ENCODE peak calls at places on chromosome 9, in four cellular contexts. One of them, this sample, is unnamed. For H3K9me3 and H3K27me3, the result is how much of the 10 kb centered on the place peaks cover.

GRCh38 chr9:114281421-114282103 is 41.3 kb upstream of the ORM1 start:
- DNase-seq in naive thymus-derived CD4-positive, alpha-beta T cell: no peak
- DNase-seq in PC-9: no peak
- DNase-seq in fibroblast of lung: peak
- DNase-seq in this sample: peak

GRCh38 chr9:78441822-78442431 is 145.0 kb downstream of the PSAT1 start:
- DNase-seq in fibroblast of lung: no peak
- DNase-seq in PC-9: no peak
- DNase-seq in naive thymus-derived CD4-positive, alpha-beta T cell: no peak
- DNase-seq in this sample: no peak

GRCh38 chr9:17775646-17776045 is 196.8 kb downstream of the SH3GL2 start:
- DNase-seq in fibroblast of lung: no peak
- DNase-seq in PC-9: no peak
- DNase-seq in naive thymus-derived CD4-positive, alpha-beta T cell: no peak
- DNase-seq in this sample: no peak

GRCh38 chr9:136722093-136722968 is 10.0 kb downstream of the DIPK1B start:
- DNase-seq in PC-9: no peak
- DNase-seq in fibroblast of lung: no peak
- DNase-seq in naive thymus-derived CD4-positive, alpha-beta T cell: no peak
- DNase-seq in this sample: no peak

GRCh38 chr9:95830768-95831167 is 44.7 kb upstream of the ERCC6L2 start:
- DNase-seq in naive thymus-derived CD4-positive, alpha-beta T cell: no peak
- DNase-seq in PC-9: no peak
- DNase-seq in fibroblast of lung: no peak
- DNase-seq in this sample: no peak

GRCh38 chr9:134218230-134218629 is 53.9 kb upstream of the RNU6ATAC start:
- DNase-seq in PC-9: no peak
- DNase-seq in fibroblast of lung: no peak
- DNase-seq in naive thymus-derived CD4-positive, alpha-beta T cell: no peak
- DNase-seq in this sample: no peak

GRCh38 chr9:113624721-113625120 is 161.2 kb downstream of the RGS3 start:
- DNase-seq in naive thymus-derived CD4-positive, alpha-beta T cell: no peak
- DNase-seq in fibroblast of lung: no peak
- DNase-seq in PC-9: no peak
- DNase-seq in this sample: no peak

GRCh38 chr9:123642291-123643278 is 286.6 kb downstream of the CRB2 start:
- DNase-seq in fibroblast of lung: peak
- DNase-seq in PC-9: no peak
- DNase-seq in naive thymus-derived CD4-positive, alpha-beta T cell: no peak
- DNase-seq in this sample: peak

GRCh38 chr9:116661037-116661954 is 25.8 kb upstream of the TRIM32 start:
- DNase-seq in naive thymus-derived CD4-positive, alpha-beta T cell: peak
- DNase-seq in PC-9: peak
- DNase-seq in fibroblast of lung: peak
- DNase-seq in this sample: peak

GRCh38 chr9:129553277-129553676 is 67.6 kb downstream of the C9orf50 start:
- DNase-seq in fibroblast of lung: no peak
- DNase-seq in PC-9: no peak
- DNase-seq in naive thymus-derived CD4-positive, alpha-beta T cell: no peak
- DNase-seq in this sample: peak

GRCh38 chr9:110130791-110131416 is 77.1 kb downstream of the C9orf152 start:
- DNase-seq in fibroblast of lung: no peak
- DNase-seq in naive thymus-derived CD4-positive, alpha-beta T cell: no peak
- DNase-seq in PC-9: peak
- DNase-seq in this sample: no peak

GRCh38 chr9:81411961-81412360 is 277.4 kb downstream of the TLE1 start:
- DNase-seq in naive thymus-derived CD4-positive, alpha-beta T cell: no peak
- DNase-seq in PC-9: no peak
- DNase-seq in fibroblast of lung: peak
- DNase-seq in this sample: no peak

GRCh38 chr9:133711428-133712220 is 26.5 kb downstream of the SARDH start:
- DNase-seq in naive thymus-derived CD4-positive, alpha-beta T cell: no peak
- DNase-seq in fibroblast of lung: peak
- DNase-seq in PC-9: no peak
- DNase-seq in this sample: peak

GRCh38 chr9:107390806-107391205 is 98.8 kb downstream of the KLF4 start:
- DNase-seq in naive thymus-derived CD4-positive, alpha-beta T cell: no peak
- DNase-seq in fibroblast of lung: no peak
- DNase-seq in PC-9: no peak
- DNase-seq in this sample: no peak

GRCh38 chr9:116223926-116224325 is 70.3 kb downstream of the PAPPA start:
- DNase-seq in fibroblast of lung: no peak
- DNase-seq in PC-9: no peak
- DNase-seq in naive thymus-derived CD4-positive, alpha-beta T cell: no peak
- DNase-seq in this sample: no peak

GRCh38 chr9:75063556-75064305 is 24.2 kb downstream of the NMRK1 start:
- DNase-seq in naive thymus-derived CD4-positive, alpha-beta T cell: no peak
- DNase-seq in PC-9: no peak
- DNase-seq in fibroblast of lung: peak
- DNase-seq in this sample: no peak

GRCh38 chr9:134658378-134658955 is 16.9 kb downstream of the COL5A1 start:
- DNase-seq in naive thymus-derived CD4-positive, alpha-beta T cell: no peak
- DNase-seq in fibroblast of lung: no peak
- DNase-seq in PC-9: no peak
- DNase-seq in this sample: peak

GRCh38 chr9:124693403-124693802 is 77.7 kb downstream of the NR6A1 start:
- DNase-seq in naive thymus-derived CD4-positive, alpha-beta T cell: no peak
- DNase-seq in fibroblast of lung: no peak
- DNase-seq in PC-9: no peak
- DNase-seq in this sample: no peak

DNA sequence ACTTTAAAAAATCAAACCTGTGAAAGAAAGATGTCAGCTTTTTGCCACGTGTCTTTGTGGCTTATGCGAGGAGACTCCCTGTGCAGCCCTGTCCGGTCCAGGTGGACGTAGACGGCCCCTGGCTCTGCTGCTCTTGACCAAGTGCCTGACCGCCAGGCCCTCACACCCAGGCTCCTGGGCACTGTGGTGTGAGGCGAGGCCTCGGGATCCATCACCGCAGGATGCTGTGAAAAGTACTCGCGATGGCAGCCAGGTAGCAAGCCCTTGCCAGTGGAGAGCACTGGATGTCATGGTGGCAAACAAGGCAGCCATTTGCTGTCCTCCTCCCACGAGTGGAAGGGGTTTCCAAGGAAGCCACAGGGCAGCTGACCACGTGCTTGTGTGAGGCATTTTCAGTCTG is 245.1 kb downstream of the CACNA1B start:
- DNase-seq in fibroblast of lung: no peak
- DNase-seq in naive thymus-derived CD4-positive, alpha-beta T cell: no peak
- DNase-seq in PC-9: no peak
- DNase-seq in this sample: no peak
- H3K9me3 ChIP-seq in fibroblast of lung: under half
- H3K9me3 ChIP-seq in naive thymus-derived CD4-positive, alpha-beta T cell: under half
- H3K9me3 ChIP-seq in PC-9: under half
- H3K9me3 ChIP-seq in this sample: under half

GRCh38 chr9:125761685-125762084 is 14.5 kb downstream of the PBX3 start:
- DNase-seq in PC-9: no peak
- DNase-seq in naive thymus-derived CD4-positive, alpha-beta T cell: no peak
- DNase-seq in fibroblast of lung: no peak
- DNase-seq in this sample: no peak

GRCh38 chr9:125759812-125760134 is 12.6 kb downstream of the PBX3 start:
- DNase-seq in PC-9: no peak
- DNase-seq in fibroblast of lung: no peak
- DNase-seq in naive thymus-derived CD4-positive, alpha-beta T cell: no peak
- DNase-seq in this sample: no peak

GRCh38 chr9:125757834-125758233 is 10.7 kb downstream of the PBX3 start:
- DNase-seq in fibroblast of lung: no peak
- DNase-seq in naive thymus-derived CD4-positive, alpha-beta T cell: no peak
- DNase-seq in PC-9: no peak
- DNase-seq in this sample: no peak

GRCh38 chr9:125760537-125760936 is 13.4 kb downstream of the PBX3 start:
- DNase-seq in naive thymus-derived CD4-positive, alpha-beta T cell: no peak
- DNase-seq in fibroblast of lung: no peak
- DNase-seq in PC-9: no peak
- DNase-seq in this sample: no peak

GRCh38 chr9:125758986-125759811 is 12.0 kb downstream of the PBX3 start:
- DNase-seq in fibroblast of lung: no peak
- DNase-seq in PC-9: no peak
- DNase-seq in naive thymus-derived CD4-positive, alpha-beta T cell: no peak
- DNase-seq in this sample: no peak
- H3K27ac ChIP-seq in fibroblast of lung: no peak
- H3K27ac ChIP-seq in PC-9: no peak
- H3K27ac ChIP-seq in naive thymus-derived CD4-positive, alpha-beta T cell: no peak
- H3K27ac ChIP-seq in this sample: no peak

DNA sequence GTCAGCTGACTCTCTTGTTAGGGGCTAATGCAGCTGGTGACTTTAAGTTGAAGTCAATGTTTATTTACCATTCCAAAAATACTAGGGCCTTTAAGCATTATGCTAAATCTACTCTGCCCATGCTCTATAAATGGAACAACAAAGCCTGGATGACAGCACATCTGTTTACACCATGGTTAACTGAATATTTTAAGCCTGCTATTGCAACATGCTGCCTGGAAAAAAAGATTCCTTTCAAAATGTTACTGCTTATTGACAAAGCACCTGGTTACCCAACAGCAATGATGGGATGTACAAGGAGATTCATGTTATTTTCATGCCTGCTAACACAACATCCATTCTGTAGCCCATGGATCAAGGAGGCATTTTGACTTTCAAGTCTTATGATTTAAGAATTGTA is 309.2 kb downstream of the NTRK2 start:
- DNase-seq in PC-9: no peak
- DNase-seq in naive thymus-derived CD4-positive, alpha-beta T cell: no peak
- DNase-seq in fibroblast of lung: no peak
- DNase-seq in this sample: no peak
- H3K27me3 ChIP-seq in PC-9: under half
- H3K27me3 ChIP-seq in naive thymus-derived CD4-positive, alpha-beta T cell: under half
- H3K27me3 ChIP-seq in fibroblast of lung: under half
- H3K27me3 ChIP-seq in this sample: under half

GRCh38 chr9:137757613-137758029 is 120.0 kb upstream of the CACNA1B start:
- DNase-seq in fibroblast of lung: peak
- DNase-seq in PC-9: no peak
- DNase-seq in naive thymus-derived CD4-positive, alpha-beta T cell: no peak
- DNase-seq in this sample: no peak

GRCh38 chr9:137758067-137758466 is 119.5 kb upstream of the CACNA1B start:
- DNase-seq in PC-9: no peak
- DNase-seq in naive thymus-derived CD4-positive, alpha-beta T cell: no peak
- DNase-seq in fibroblast of lung: no peak
- DNase-seq in this sample: no peak

GRCh38 chr9:137755261-137755927 is 122.2 kb upstream of the CACNA1B start:
- DNase-seq in naive thymus-derived CD4-positive, alpha-beta T cell: no peak
- DNase-seq in PC-9: no peak
- DNase-seq in fibroblast of lung: no peak
- DNase-seq in this sample: no peak

GRCh38 chr9:137756045-137756744 is 121.4 kb upstream of the CACNA1B start:
- DNase-seq in fibroblast of lung: peak
- DNase-seq in PC-9: no peak
- DNase-seq in naive thymus-derived CD4-positive, alpha-beta T cell: no peak
- DNase-seq in this sample: no peak

GRCh38 chr9:137757139-137757538 is 120.4 kb upstream of the CACNA1B start:
- DNase-seq in fibroblast of lung: peak
- DNase-seq in naive thymus-derived CD4-positive, alpha-beta T cell: no peak
- DNase-seq in PC-9: no peak
- DNase-seq in this sample: no peak
- H3K9me3 ChIP-seq in fibroblast of lung: under half
- H3K9me3 ChIP-seq in naive thymus-derived CD4-positive, alpha-beta T cell: under half
- H3K9me3 ChIP-seq in PC-9: under half
- H3K9me3 ChIP-seq in this sample: under half

GRCh38 chr9:98096091-98096490 is 22.9 kb downstream of the TRIM14 start:
- DNase-seq in PC-9: no peak
- DNase-seq in naive thymus-derived CD4-positive, alpha-beta T cell: no peak
- DNase-seq in fibroblast of lung: no peak
- DNase-seq in this sample: no peak
- H3K27ac ChIP-seq in PC-9: no peak
- H3K27ac ChIP-seq in naive thymus-derived CD4-positive, alpha-beta T cell: no peak
- H3K27ac ChIP-seq in fibroblast of lung: no peak
- H3K27ac ChIP-seq in this sample: no peak

GRCh38 chr9:97763884-97764283 is 66.7 kb upstream of the XPA start:
- DNase-seq in naive thymus-derived CD4-positive, alpha-beta T cell: no peak
- DNase-seq in PC-9: no peak
- DNase-seq in fibroblast of lung: no peak
- DNase-seq in this sample: no peak

GRCh38 chr9:97759611-97760288 is 62.6 kb upstream of the XPA start:
- DNase-seq in naive thymus-derived CD4-positive, alpha-beta T cell: no peak
- DNase-seq in PC-9: no peak
- DNase-seq in fibroblast of lung: no peak
- DNase-seq in this sample: no peak

GRCh38 chr9:97758334-97758916 is 61.3 kb upstream of the XPA start:
- DNase-seq in fibroblast of lung: no peak
- DNase-seq in naive thymus-derived CD4-positive, alpha-beta T cell: no peak
- DNase-seq in PC-9: no peak
- DNase-seq in this sample: no peak

GRCh38 chr9:97761066-97761598 is 64.0 kb upstream of the XPA start:
- DNase-seq in fibroblast of lung: no peak
- DNase-seq in PC-9: no peak
- DNase-seq in naive thymus-derived CD4-positive, alpha-beta T cell: no peak
- DNase-seq in this sample: no peak

DNA sequence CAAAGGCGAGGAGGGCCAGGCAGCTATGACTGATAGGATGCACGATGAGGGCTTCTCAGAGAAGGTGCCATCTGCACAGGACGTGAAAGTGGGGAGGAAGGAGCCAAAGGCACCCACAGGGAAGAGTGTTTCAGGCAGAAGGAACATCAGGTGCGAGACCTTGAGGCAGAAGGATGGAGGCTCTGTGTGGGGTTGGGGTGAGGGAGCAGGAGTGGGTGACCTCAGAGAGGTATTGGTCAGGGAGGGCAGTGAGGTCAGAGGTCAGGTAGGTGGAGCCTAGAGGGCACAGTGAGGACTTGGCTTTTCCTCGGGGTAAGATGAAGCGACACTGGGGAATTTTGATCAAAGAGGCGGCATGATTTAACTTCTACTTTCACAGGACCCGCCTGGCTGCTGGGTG is 64.7 kb upstream of the XPA start:
- DNase-seq in fibroblast of lung: no peak
- DNase-seq in PC-9: no peak
- DNase-seq in naive thymus-derived CD4-positive, alpha-beta T cell: no peak
- DNase-seq in this sample: no peak
- H3K27me3 ChIP-seq in fibroblast of lung: under half
- H3K27me3 ChIP-seq in PC-9: under half
- H3K27me3 ChIP-seq in naive thymus-derived CD4-positive, alpha-beta T cell: under half
- H3K27me3 ChIP-seq in this sample: under half

DNA sequence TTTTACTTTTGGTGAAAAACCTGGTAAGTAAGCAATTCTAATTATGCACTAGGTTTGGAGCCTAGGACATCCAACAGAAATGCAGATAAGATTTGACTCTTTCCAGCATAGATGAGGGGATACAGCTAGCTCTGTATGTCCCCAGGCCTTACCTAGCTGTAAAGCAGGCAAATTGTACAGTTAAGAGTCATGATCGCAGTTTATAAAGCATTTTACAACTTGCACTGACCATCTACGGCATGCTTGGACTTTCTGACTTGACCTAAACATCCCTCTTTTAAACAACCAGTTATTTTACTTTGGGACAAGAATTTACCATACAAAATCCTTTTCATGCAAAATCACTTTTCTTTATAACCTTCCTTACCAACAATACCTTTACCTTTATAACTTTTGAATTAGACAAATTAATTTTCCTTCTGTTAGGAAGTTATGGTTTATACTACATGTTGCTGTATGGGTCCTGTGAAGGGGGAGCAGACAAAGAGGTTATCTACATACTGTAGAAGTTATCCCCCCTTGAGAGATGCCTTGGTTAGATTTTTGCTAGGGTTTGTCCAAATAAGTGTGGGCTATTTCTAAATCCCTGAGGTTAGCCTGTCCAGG is 36.8 kb downstream of the FGD3 start:
- DNase-seq in naive thymus-derived CD4-positive, alpha-beta T cell: no peak
- DNase-seq in PC-9: no peak
- DNase-seq in fibroblast of lung: peak
- DNase-seq in this sample: peak
- H3K9me3 ChIP-seq in naive thymus-derived CD4-positive, alpha-beta T cell: under half
- H3K9me3 ChIP-seq in PC-9: half or more
- H3K9me3 ChIP-seq in fibroblast of lung: under half
- H3K9me3 ChIP-seq in this sample: under half